ENCODE peak calls at places on chromosomes 4 and X, in six cellular contexts. I, Q, Z, N, V and M are unnamed samples.

GRCh38 chrX:41131766-41132165 is 46.5 kb downstream of the USP9X start:
- DNase-seq in I (no peak), Q (no peak), Z (no peak), N (no peak), V (no peak), M (no peak)

GRCh38 chr4:120918788-120919187 is 3.7 kb downstream of the PRDM5 start:
- DNase-seq in I (no peak), Q (no peak), Z (no peak), N (no peak), V (no peak), M (no peak)

GRCh38 chr4:38570647-38571326 is 93.2 kb upstream of the KLF3 start:
- DNase-seq in I (peak), Q (no peak), Z (peak), N (no peak), V (no peak), M (no peak)

GRCh38 chr4:76665139-76665538 is 230.1 kb downstream of the SHROOM3 start:
- DNase-seq in I (peak), Q (no peak), Z (no peak), N (no peak), V (no peak), M (no peak)

GRCh38 chr4:72031868-72032619 is at the start of gene NPFFR2:
- DNase-seq in I (peak), Q (no peak), Z (no peak), N (peak), V (no peak), M (peak)

GRCh38 chrX:69222103-69223090 is 57.1 kb upstream of the PJA1 start:
- DNase-seq in I (peak), Q (peak), Z (peak), N (peak), V (no peak), M (peak)

GRCh38 chr4:142883433-142883832 is 37.3 kb upstream of the INPP4B start:
- DNase-seq in I (peak), Q (no peak), Z (peak), N (no peak), V (no peak), M (no peak)

GRCh38 chrX:11430266-11430665 is 137.1 kb downstream of the AMELX start:
- DNase-seq in I (peak), Q (no peak), Z (no peak), N (no peak), V (no peak), M (no peak)

GRCh38 chrX:538311-538710 is 92.3 kb upstream of the SHOX start:
- DNase-seq in I (peak), Q (no peak), Z (peak), N (no peak), V (no peak), M (no peak)

GRCh38 chrX:68724531-68725020 is 77.1 kb downstream of the STARD8 start:
- DNase-seq in I (no peak), Q (no peak), Z (no peak), N (no peak), V (no peak), M (no peak)

GRCh38 chr4:27149541-27150212 is 289.0 kb downstream of the STIM2 start:
- DNase-seq in I (no peak), Q (no peak), Z (no peak), N (no peak), V (no peak), M (peak)

GRCh38 chrX:71151366-71151765 is 6.7 kb downstream of the NLGN3 start:
- DNase-seq in I (no peak), Q (no peak), Z (no peak), N (no peak), V (no peak), M (no peak)

GRCh38 chr4:112170451-112170993 is 25.3 kb downstream of the FAM241A start:
- DNase-seq in I (peak), Q (no peak), Z (no peak), N (no peak), V (peak), M (peak)

GRCh38 chr4:121154103-121154515 is 10.0 kb downstream of the TNIP3 start:
- DNase-seq in I (no peak), Q (no peak), Z (no peak), N (no peak), V (no peak), M (no peak)

GRCh38 chrX:66162331-66162822 is 1.7 kb upstream of the HEPH start:
- DNase-seq in I (peak), Q (no peak), Z (peak), N (no peak), V (no peak), M (no peak)

GRCh38 chr4:16114546-16114945 is 30.7 kb upstream of the PROM1 start:
- DNase-seq in I (no peak), Q (no peak), Z (no peak), N (no peak), V (no peak), M (no peak)

GRCh38 chrX:150581093-150581775 is 12.8 kb downstream of the MTM1 start:
- DNase-seq in I (peak), Q (no peak), Z (no peak), N (no peak), V (no peak), M (peak)

GRCh38 chr4:48801016-48801715 is 21.1 kb upstream of the FRYL start:
- DNase-seq in I (no peak), Q (no peak), Z (no peak), N (no peak), V (no peak), M (no peak)

GRCh38 chr4:75289843-75290616 is 224.2 kb downstream of the RCHY1 start:
- DNase-seq in I (peak), Q (no peak), Z (peak), N (no peak), V (no peak), M (no peak)

GRCh38 chr4:31408136-31408535 is 688.0 kb downstream of the PCDH7 start:
- DNase-seq in I (no peak), Q (no peak), Z (no peak), N (no peak), V (no peak), M (no peak)

GRCh38 chr4:108794136-108794535 is 31.3 kb upstream of the ETNPPL start:
- DNase-seq in I (peak), Q (no peak), Z (no peak), N (no peak), V (peak), M (peak)

GRCh38 chr4:86942185-86942666 is 7.4 kb downstream of the AFF1 start:
- DNase-seq in I (peak), Q (no peak), Z (peak), N (no peak), V (no peak), M (no peak)

GRCh38 chr4:12579172-12579571 is 905.0 kb downstream of the RAB28 start:
- DNase-seq in I (no peak), Q (no peak), Z (no peak), N (no peak), V (no peak), M (no peak)

GRCh38 chrX:130801901-130802300 is 101.1 kb downstream of the ENOX2 start:
- DNase-seq in I (no peak), Q (no peak), Z (peak), N (no peak), V (no peak), M (no peak)

GRCh38 chr4:78695910-78696309 is 80.2 kb upstream of the BMP2K start:
- DNase-seq in I (no peak), Q (no peak), Z (no peak), N (no peak), V (no peak), M (no peak)

GRCh38 chr4:170853422-170854021 is 763.8 kb upstream of the AADAT start:
- DNase-seq in I (peak), Q (no peak), Z (peak), N (no peak), V (no peak), M (no peak)

GRCh38 chrX:1165535-1166196 is 46.8 kb downstream of the CRLF2 start:
- DNase-seq in I (no peak), Q (no peak), Z (peak), N (no peak), V (no peak), M (no peak)

GRCh38 chr4:105683038-105683437 is 25.5 kb downstream of the INTS12 start:
- DNase-seq in I (peak), Q (no peak), Z (no peak), N (no peak), V (no peak), M (peak)

GRCh38 chr4:52853351-52853750 is 8.8 kb upstream of the RASL11B start:
- DNase-seq in I (peak), Q (no peak), Z (no peak), N (no peak), V (no peak), M (no peak)

GRCh38 chr4:98284640-98285046 is 23.5 kb downstream of the RAP1GDS1 start:
- DNase-seq in I (peak), Q (no peak), Z (peak), N (no peak), V (no peak), M (no peak)

GRCh38 chr4:17324431-17324830 is 187.5 kb downstream of the QDPR start:
- DNase-seq in I (peak), Q (peak), Z (peak), N (no peak), V (no peak), M (peak)

GRCh38 chr4:83149885-83150562 is 35.5 kb upstream of the PLAC8 start:
- DNase-seq in I (no peak), Q (no peak), Z (no peak), N (no peak), V (no peak), M (no peak)

GRCh38 chrX:134764202-134764785 is 106.0 kb upstream of the PLAC1 start:
- DNase-seq in I (peak), Q (no peak), Z (peak), N (no peak), V (no peak), M (no peak)
- TF ChIP-seq CTCF in I (peak), Q (no peak), Z (peak), N (no peak), V (peak), M (peak)

DNA sequence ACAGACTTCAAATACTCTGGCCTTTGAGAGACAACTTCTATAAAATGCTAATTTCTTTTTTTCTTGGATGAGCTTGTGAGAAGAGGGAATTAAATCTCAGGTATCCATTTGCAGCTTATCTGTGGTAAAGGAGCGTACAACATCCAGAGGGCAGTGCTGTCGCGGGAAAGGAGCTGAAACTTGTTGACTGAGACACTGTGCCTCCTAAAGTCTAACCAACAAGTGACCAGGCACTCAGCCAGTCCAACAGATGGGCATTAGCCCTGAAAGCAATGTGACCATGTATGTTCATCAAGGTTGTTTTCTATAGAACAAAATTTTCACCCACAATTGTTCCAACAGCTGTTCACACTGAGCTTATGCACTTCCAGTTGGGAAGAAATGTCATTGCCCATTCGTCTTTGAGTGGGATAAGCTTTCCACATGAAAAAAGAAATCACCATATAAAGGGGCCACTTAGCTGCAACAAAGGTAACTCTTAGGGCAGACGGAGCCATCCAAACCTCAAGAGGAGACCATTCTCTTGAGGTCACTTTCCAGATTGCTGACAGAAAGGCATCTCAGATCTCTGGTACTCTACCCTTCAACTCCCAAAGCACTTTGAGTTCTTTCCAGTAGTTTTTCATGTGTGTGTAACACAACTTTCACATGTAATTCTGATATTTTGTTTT is 244.8 kb upstream of the NEIL3 start:
- DNase-seq in I (no peak), Q (no peak), Z (no peak), N (no peak), V (no peak), M (no peak)
- TF ChIP-seq CTCF in I (no peak), Q (no peak), Z (no peak), N (no peak), V (no peak), M (no peak)

DNA sequence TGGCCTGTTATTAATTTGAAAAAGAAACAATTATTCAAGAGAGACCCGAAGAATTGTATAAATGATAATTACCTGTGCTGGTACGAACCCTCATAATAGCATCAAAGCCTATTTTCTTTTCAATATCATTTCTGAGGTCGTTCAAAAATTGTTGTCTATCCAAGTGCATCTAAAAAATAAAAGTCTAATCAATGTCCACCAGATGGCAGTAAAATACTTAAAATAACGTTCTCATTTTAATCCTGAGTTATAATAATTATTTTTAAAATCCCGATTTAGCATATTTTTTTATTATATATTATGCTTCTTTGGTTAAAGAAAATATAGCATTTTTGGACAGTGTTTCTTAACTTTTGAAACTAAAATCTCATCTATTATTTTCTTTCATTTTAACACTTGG is 55.7 kb downstream of the METTL14 start:
- DNase-seq in I (no peak), Q (no peak), Z (no peak), N (no peak), V (no peak), M (no peak)
- TF ChIP-seq CTCF in I (no peak), Q (no peak), Z (no peak), N (peak), V (no peak), M (no peak)

GRCh38 chr4:42015438-42015837 is 25.1 kb downstream of the SLC30A9 start:
- DNase-seq in I (no peak), Q (no peak), Z (no peak), N (no peak), V (no peak), M (no peak)

DNA sequence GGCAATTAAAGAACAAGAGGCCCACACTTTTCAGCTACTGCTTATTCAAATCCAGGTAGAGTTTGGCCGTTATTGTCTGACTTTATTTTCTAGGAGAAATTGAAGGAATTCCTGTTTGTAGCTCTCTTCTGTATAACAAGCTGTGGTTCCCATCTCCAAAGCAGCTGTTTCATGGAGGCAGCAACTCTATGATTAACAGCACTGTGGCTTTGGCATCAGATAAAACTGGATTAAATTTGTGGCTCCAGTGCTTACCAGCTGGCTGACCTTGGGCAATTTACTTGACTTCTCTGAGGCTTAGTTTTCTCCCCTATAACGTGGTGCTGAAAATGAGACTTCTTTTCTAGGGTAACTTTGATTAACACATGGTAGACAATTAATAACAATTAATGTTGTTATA is 28.1 kb downstream of the SLC30A9 start:
- DNase-seq in I (no peak), Q (no peak), Z (no peak), N (no peak), V (no peak), M (no peak)
- TF ChIP-seq CTCF in I (no peak), Q (no peak), Z (no peak), N (no peak), V (no peak), M (no peak)

DNA sequence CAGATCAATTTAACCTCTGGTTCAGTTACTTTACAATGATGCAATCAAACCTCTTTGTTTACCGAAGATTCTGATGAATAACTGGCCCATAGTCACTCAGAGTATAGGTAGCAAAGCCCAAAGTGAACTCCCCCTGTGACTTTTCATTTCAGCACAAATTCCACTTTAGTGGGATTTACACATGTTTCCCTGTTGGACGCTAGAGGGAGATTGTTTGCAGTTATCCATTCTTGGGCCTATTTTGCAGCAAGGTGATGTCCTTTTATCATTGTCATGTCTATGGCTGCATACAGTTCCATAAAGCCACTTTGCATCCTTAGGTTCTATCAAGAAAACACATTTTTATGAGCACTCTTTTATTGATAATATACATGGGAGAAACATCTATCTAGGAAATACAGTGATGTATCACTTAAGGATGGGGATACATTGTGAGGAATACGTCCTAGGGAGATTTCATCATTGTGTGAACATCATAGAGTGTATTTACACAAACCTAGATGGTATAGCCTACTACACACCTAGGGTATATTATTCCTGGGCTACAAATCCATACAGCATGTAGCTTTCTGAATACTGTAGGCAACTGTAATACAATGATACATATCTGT is 14.5 kb upstream of the DKK2 start:
- DNase-seq in I (peak), Q (no peak), Z (peak), N (no peak), V (no peak), M (no peak)
- TF ChIP-seq CTCF in I (peak), Q (no peak), Z (peak), N (peak), V (peak), M (peak)

DNA sequence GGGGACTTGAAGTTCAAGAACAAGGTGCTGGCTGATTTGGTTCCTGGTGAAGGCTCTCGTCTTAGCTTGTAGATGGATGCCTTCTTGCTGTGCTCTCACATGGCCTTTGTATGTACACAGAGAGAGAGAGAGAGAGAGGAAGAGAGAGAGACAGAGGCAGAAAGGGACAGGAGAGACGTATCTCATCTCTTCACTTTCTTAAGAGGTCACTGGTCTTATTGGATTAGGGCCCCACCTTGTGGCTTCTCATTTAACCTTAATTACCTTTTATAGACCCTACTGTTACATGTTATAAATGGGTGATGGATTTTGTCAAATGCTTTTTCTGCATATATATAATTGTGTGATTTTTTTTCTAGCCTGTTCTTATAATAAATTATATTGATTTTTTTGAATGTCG is 1444.2 kb downstream of the ADGRL3 start:
- DNase-seq in I (peak), Q (no peak), Z (peak), N (no peak), V (no peak), M (no peak)
- TF ChIP-seq CTCF in I (peak), Q (no peak), Z (no peak), N (no peak), V (peak), M (peak)

GRCh38 chr4:68074397-68074796 is 55.3 kb downstream of the TMPRSS11F start:
- DNase-seq in I (peak), Q (no peak), Z (no peak), N (no peak), V (peak), M (peak)

GRCh38 chr4:68076194-68076593 is 53.5 kb downstream of the TMPRSS11F start:
- DNase-seq in I (peak), Q (no peak), Z (peak), N (no peak), V (no peak), M (no peak)

GRCh38 chr4:68070302-68070701 is 59.4 kb downstream of the TMPRSS11F start:
- DNase-seq in I (no peak), Q (no peak), Z (no peak), N (no peak), V (no peak), M (no peak)
- TF ChIP-seq CTCF in I (no peak), Q (no peak), Z (no peak), N (no peak), V (no peak), M (no peak)

GRCh38 chr4:156294577-156294976 is 340.9 kb upstream of the CTSO start:
- DNase-seq in I (peak), Q (no peak), Z (peak), N (peak), V (peak), M (peak)
- TF ChIP-seq CTCF in I (no peak), Q (no peak), Z (no peak), N (no peak), V (peak), M (peak)

DNA sequence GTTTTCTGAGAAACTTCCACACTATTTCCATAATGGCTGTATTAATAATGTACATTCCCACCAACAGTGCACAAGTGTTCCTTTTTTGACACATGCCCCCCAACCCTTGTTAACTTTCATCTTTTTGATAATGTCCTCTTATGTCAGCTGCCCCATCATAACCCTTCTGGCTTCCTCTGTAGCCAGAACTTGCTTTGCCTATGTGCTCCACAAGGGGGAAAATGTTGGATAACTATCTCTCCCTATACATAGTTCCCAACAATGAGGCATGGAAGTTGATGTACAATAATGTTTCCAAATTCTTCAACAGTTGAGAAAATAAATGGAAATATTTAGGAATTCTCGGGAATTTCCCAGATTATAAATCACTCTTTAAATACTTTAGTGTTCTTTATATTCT is 142.9 kb downstream of the ASB9 start:
- DNase-seq in I (no peak), Q (no peak), Z (no peak), N (no peak), V (no peak), M (no peak)
- TF ChIP-seq CTCF in I (peak), Q (no peak), Z (no peak), N (no peak), V (peak), M (no peak)